ENCODE peak calls at places on chromosomes 2 and 18, in seven cellular contexts. K is colonic mucosa, D is IMR-90, C is HepG2, F is AG04450, J is pancreas, S is thoracic aorta. O is an unnamed sample. For H3K27me3, the result is how much of the 10 kb centered on the place peaks cover.

GRCh38 chr2:202771741-202772470 is 99.7 kb downstream of the ICA1L start:
- DNase-seq in D (peak), J (no peak), F (peak), S (no peak), C (no peak), K (no peak), O (peak)

GRCh38 chr2:16613475-16613874 is 52.2 kb downstream of the CYRIA start:
- DNase-seq in J (no peak), K (no peak), C (peak), F (no peak), D (no peak), S (no peak), O (no peak)

GRCh38 chr2:73114273-73114867 is 1.6 kb upstream of the RAB11FIP5 start:
- DNase-seq in C (no peak), S (no peak), F (no peak), D (peak), K (no peak), J (no peak), O (no peak)

GRCh38 chr2:112850588-112850987 is 14.0 kb upstream of the IL1B start:
- DNase-seq in K (no peak), F (no peak), J (no peak), D (no peak), S (no peak), C (no peak), O (no peak)

GRCh38 chr2:143730155-143730949 is 601.1 kb downstream of the ARHGAP15 start:
- DNase-seq in S (no peak), F (no peak), C (no peak), D (peak), J (no peak), K (no peak), O (no peak)

GRCh38 chr18:69777248-69777647 is 170.4 kb downstream of the CD226 start:
- DNase-seq in F (no peak), S (no peak), J (no peak), K (no peak), D (no peak), C (no peak), O (no peak)

GRCh38 chr18:3329471-3329870 is 67.5 kb downstream of the MYL12B start:
- DNase-seq in F (no peak), K (no peak), D (no peak), C (no peak), J (no peak), S (no peak), O (no peak)

GRCh38 chr2:136375017-136375901 is 257.3 kb upstream of the CXCR4 start:
- DNase-seq in D (no peak), S (no peak), F (no peak), J (no peak), K (no peak), C (no peak), O (no peak)

GRCh38 chr2:54012538-54013141 is 41.8 kb upstream of the PSME4 start:
- DNase-seq in K (no peak), D (no peak), F (no peak), C (no peak), J (no peak), S (no peak), O (no peak)

GRCh38 chr2:197251576-197251975 is 59.0 kb downstream of the ANKRD44 start:
- DNase-seq in J (no peak), C (no peak), F (no peak), S (no peak), D (peak), K (no peak), O (no peak)

GRCh38 chr2:88307817-88308216 is 137.7 kb downstream of the THNSL2 start:
- DNase-seq in D (peak), C (peak), K (no peak), S (no peak), F (no peak), J (no peak), O (no peak)

GRCh38 chr18:7020995-7021777 is 96.4 kb downstream of the LAMA1 start:
- DNase-seq in S (no peak), D (no peak), C (no peak), J (no peak), K (no peak), F (no peak), O (no peak)

GRCh38 chr2:68774569-68775271 is 40.1 kb downstream of the ARHGAP25 start:
- DNase-seq in F (no peak), D (peak), C (no peak), S (no peak), J (peak), K (peak), O (peak)

GRCh38 chr18:13395577-13395976 is 177.0 kb downstream of the LDLRAD4 start:
- DNase-seq in C (no peak), K (no peak), J (no peak), F (no peak), S (no peak), D (no peak), O (no peak)

GRCh38 chr2:38925982-38926381 is 36.3 kb downstream of the ARHGEF33 start:
- DNase-seq in F (no peak), S (no peak), K (no peak), C (peak), J (no peak), D (no peak), O (no peak)

GRCh38 chr18:23578067-23578705 is 8.1 kb downstream of the NPC1 start:
- DNase-seq in D (no peak), J (no peak), K (no peak), F (no peak), C (no peak), S (no peak), O (no peak)

GRCh38 chr2:233928594-233929351 is 11.6 kb downstream of the TRPM8 start:
- DNase-seq in K (peak), S (no peak), J (no peak), F (no peak), D (peak), C (peak), O (no peak)

GRCh38 chr2:142872900-142873724 is 4.4 kb upstream of the KYNU start:
- DNase-seq in D (peak), S (no peak), K (no peak), C (peak), F (peak), J (no peak), O (no peak)

GRCh38 chr2:189178726-189179606 is 595 bp downstream of the COL5A2 start:
- DNase-seq in S (no peak), J (no peak), K (no peak), F (peak), D (peak), C (no peak), O (no peak)

GRCh38 chr2:220949476-220949875 is 622.6 kb downstream of the EPHA4 start:
- DNase-seq in S (no peak), J (no peak), K (no peak), D (peak), F (no peak), C (no peak), O (no peak)

GRCh38 chr18:22136395-22136794 is 33.0 kb upstream of the GATA6 start:
- DNase-seq in S (no peak), K (peak), D (peak), J (no peak), F (no peak), C (no peak), O (no peak)

GRCh38 chr2:20145497-20146193 is 79.3 kb downstream of the SDC1 start:
- DNase-seq in D (no peak), S (no peak), F (no peak), C (no peak), J (peak), K (peak), O (no peak)

GRCh38 chr2:144434865-144435264 is 85.1 kb downstream of the ZEB2 start:
- DNase-seq in F (no peak), D (no peak), C (no peak), K (no peak), S (no peak), J (no peak), O (no peak)

GRCh38 chr2:36452279-36452678 is 96.7 kb downstream of the CRIM1 start:
- DNase-seq in K (no peak), J (no peak), S (no peak), F (no peak), C (no peak), D (peak), O (no peak)

DNA sequence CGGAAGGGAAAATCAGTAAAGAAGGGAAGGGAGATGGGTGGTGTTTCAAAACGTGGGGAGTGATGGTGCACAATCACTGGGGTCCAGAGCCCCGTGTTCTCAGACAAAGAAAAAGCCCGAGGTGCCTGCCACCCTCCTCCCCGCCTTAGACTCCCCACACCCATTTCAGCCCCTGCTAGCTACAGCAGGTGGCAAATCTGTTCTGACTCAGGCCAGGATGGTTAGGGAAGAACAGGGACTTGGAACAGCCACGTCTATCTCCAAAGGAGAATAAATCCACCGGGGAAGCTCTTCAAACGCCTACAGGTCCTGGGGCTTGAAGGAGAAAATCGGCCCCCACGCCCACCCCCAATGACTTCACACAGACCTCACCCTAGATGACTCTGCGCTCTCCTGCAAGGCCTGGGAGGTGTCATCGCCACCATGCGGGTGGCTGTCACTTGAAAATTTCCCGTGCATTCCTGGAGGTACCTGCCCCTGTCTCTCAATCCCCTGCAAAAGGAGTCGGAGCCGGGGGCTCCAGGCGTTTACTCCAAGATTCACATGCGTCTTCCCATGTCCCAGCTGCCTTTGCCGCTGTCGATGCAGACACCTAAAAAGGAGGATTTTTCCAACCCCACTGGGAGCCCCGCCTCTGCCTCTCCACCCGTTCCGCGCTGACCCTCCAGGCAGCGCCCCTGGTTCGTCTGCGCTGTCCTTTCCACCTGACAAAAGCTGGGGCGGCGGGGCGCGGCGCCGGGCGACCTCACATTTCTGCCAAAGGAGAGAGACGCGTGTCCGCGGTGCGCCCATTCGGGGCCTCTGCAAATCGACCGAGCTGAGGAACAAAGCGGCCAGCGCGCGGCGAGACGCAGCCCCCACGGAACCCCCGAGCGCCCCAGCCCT is 834 bp downstream of the REEP1 start:
- DNase-seq in D (no peak), J (peak), K (no peak), C (no peak), F (no peak), S (no peak), O (no peak)
- H3K27me3 ChIP-seq in D (half or more), J (under half), K (under half), C (under half), F (under half), S (under half), O (under half)

GRCh38 chr2:118509319-118510016 is 338.0 kb downstream of the EN1 start:
- DNase-seq in K (no peak), D (no peak), S (no peak), J (no peak), F (no peak), C (no peak), O (no peak)

GRCh38 chr2:118510807-118511206 is 336.6 kb downstream of the EN1 start:
- DNase-seq in J (no peak), D (no peak), K (no peak), F (no peak), C (no peak), S (no peak), O (no peak)

GRCh38 chr2:118505436-118505835 is 342.0 kb downstream of the EN1 start:
- DNase-seq in S (no peak), D (no peak), J (no peak), F (no peak), K (no peak), C (no peak), O (no peak)

DNA sequence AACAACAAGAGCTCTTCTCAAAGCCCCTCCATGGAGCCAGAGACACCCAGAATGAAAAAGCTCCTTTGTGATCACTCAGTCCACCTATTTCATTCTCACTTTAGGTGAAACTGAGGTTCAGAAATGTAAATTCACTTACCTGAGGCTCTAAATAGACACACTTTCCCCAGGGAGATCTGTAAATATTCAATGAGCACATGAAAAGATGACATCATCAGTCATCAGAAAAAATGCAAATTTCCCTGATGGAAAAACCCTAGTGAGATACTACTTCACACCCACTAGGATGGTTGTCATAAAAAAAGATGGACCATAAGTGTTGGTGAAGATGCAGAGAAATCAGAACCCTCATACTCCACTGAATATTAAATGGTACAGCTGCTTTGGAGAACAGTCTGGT is 339.2 kb downstream of the EN1 start:
- DNase-seq in S (no peak), F (no peak), D (no peak), J (no peak), K (no peak), C (no peak), O (no peak)
- TF ChIP-seq CTCF in S (no peak), F (no peak), D (no peak), J (no peak), K (no peak), C (no peak), O (no peak)

DNA sequence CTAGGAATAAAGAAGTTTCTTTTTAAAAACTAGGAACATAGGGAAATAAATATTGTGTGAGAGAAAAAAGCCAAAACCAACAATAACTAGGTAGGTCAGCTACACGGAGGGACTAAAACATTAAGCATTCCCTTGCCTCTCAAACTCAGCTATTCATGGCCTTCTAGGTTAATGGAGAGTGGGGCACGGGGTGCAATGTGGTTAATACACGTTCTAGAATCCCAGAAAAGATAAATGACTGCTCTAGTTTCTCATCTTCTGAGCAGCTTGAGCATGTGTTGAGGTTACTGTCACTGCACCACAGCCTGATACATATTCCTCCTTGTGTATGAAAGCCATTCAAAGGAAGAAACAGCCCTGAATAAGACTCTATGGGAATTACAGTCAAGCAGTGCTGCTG is 31.4 kb downstream of the SLC8A1 start:
- DNase-seq in S (no peak), D (no peak), C (no peak), F (no peak), J (no peak), K (no peak), O (no peak)
- H3K27me3 ChIP-seq in S (under half), D (under half), C (under half), F (under half), J (under half), K (under half), O (under half)

GRCh38 chr2:32626591-32627221 is 1.1 kb upstream of the TTC27 start:
- DNase-seq in S (no peak), C (no peak), D (no peak), J (no peak), K (no peak), F (no peak), O (no peak)
- TF ChIP-seq CTCF in S (no peak), C (no peak), D (no peak), J (no peak), K (no peak), F (no peak), O (no peak)

DNA sequence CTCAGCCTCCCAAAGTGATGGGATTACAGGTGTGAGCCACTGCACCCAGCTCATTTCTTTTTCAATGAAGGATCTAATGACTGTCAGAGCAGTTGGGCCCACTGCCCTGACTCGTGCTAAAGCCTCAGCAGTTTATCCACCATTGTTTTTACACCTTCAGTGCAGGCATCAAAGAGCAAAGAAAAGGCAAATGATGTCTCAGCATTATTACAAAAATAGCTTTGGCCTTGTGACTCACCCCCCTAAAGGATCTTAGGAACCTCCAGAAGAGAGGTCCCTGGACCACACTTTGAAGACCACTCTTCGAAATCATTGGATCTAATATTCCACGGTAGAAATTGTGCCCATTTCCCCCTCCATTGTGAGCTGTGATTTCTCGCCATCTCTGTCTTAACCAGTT is 21.3 kb downstream of the MLPH start:
- DNase-seq in K (no peak), S (no peak), J (no peak), F (no peak), C (no peak), D (no peak), O (no peak)
- H3K27me3 ChIP-seq in K (under half), S (under half), J (under half), F (under half), C (under half), D (under half), O (under half)

GRCh38 chr2:95023222-95023597 is 2.3 kb upstream of the MAL start:
- DNase-seq in C (peak), S (no peak), K (no peak), D (no peak), F (no peak), J (no peak), O (no peak)
- TF ChIP-seq CTCF in C (peak), S (no peak), K (no peak), D (no peak), F (no peak), J (no peak), O (no peak)

GRCh38 chr2:176130153-176130916 is 830 bp downstream of the HOXD8 start:
- DNase-seq in S (no peak), D (no peak), K (no peak), C (no peak), F (no peak), J (peak), O (no peak)

GRCh38 chr2:176131617-176132396 is 2.3 kb downstream of the HOXD8 start:
- DNase-seq in F (no peak), K (no peak), J (no peak), C (no peak), S (no peak), D (no peak), O (no peak)

GRCh38 chr2:176132397-176133086 is 3.0 kb downstream of the HOXD8 start:
- DNase-seq in K (no peak), F (no peak), D (peak), C (no peak), J (no peak), S (no peak), O (no peak)

GRCh38 chr2:176129825-176130152 is 284 bp downstream of the HOXD8 start:
- DNase-seq in K (no peak), J (no peak), F (no peak), S (no peak), C (no peak), D (no peak), O (no peak)

DNA sequence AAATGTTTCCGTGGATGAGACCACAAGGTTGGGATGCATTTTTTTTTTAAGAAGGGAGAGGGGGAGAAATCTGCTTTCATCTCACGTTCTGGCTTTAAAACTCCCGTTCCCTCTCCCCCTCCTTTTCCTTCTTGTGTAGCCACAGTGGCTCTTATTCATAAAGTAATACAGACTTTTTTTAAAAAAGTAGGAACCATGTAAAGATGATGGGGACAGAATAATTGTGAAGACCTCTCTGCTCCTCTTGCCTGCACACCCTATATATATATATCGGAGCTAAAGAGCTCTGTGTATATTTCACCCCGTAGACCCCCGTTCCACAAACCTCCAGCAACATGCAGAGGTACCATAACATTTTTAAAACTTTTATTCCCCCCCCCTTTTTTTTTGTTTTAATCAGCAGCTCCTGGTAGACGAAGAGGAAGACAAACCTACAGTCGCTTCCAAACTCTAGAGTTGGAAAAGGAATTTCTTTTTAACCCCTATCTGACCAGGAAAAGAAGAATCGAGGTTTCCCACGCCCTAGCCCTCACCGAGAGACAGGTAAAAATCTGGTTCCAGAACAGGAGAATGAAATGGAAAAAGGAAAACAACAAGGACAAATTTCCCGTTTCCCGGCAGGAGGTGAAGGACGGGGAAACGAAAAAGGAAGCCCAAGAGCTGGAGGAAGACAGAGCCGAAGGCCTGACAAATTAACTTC is 1.6 kb downstream of the HOXD8 start:
- DNase-seq in S (no peak), J (no peak), D (no peak), K (no peak), F (no peak), C (no peak), O (no peak)
- H3K27me3 ChIP-seq in S (under half), J (half or more), D (half or more), K (under half), F (half or more), C (under half), O (half or more)

DNA sequence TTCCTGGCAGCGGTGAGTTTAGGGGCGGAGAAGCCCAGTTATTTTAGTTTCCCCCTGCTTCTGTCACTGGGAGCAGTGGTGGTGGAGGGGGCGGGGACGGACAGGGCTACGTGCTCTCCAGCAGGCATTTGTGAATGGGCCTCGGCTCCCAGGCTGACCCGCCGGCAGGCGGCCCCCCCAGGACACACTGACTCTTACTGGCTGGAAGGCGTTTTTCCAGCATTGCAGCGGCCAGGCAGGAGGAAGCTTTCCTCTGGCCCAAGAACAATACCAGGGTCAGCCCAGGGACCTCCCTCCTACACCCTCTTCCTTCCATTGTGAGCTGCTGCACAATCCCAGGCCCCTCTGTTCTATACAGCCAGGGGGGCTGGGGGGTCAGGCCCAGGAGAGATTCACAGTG is 142.0 kb downstream of the CTIF start:
- DNase-seq in K (no peak), D (no peak), S (peak), J (no peak), F (no peak), C (no peak), O (peak)
- TF ChIP-seq CTCF in K (no peak), D (no peak), S (peak), J (no peak), F (no peak), C (no peak), O (peak)

GRCh38 chr2:11675423-11676112 is 5.6 kb upstream of the NTSR2 start:
- DNase-seq in D (no peak), C (no peak), K (no peak), J (no peak), S (no peak), F (no peak), O (no peak)
- H3K27me3 ChIP-seq in D (under half), C (under half), K (under half), J (under half), S (under half), F (under half), O (half or more)

O was measured in heart right ventricle.